ENCODE peak calls at places on chromosomes 11 and 22, in ten cellular contexts. One of them, this sample, is unnamed.

GRCh38 chr22:44102121-44102520 is 78.0 kb downstream of the PARVB start:
- DNase-seq in A549: no peak
- DNase-seq in IMR-90: no peak
- DNase-seq in tibial nerve: no peak
- DNase-seq in breast epithelium: no peak
- DNase-seq in ovary: no peak
- DNase-seq in NB4: no peak
- DNase-seq in suprapubic skin: no peak
- DNase-seq in testis: no peak
- DNase-seq in H54: no peak
- DNase-seq in this sample: no peak

GRCh38 chr11:17648528-17648927 is 70.8 kb upstream of the MYOD1 start:
- DNase-seq in A549: no peak
- DNase-seq in IMR-90: no peak
- DNase-seq in tibial nerve: no peak
- DNase-seq in breast epithelium: no peak
- DNase-seq in ovary: no peak
- DNase-seq in NB4: no peak
- DNase-seq in suprapubic skin: no peak
- DNase-seq in testis: no peak
- DNase-seq in H54: no peak
- DNase-seq in this sample: no peak

GRCh38 chr11:133948711-133949110 is 8.1 kb downstream of the IGSF9B start:
- DNase-seq in A549: no peak
- DNase-seq in IMR-90: no peak
- DNase-seq in tibial nerve: no peak
- DNase-seq in breast epithelium: no peak
- DNase-seq in ovary: no peak
- DNase-seq in NB4: no peak
- DNase-seq in suprapubic skin: no peak
- DNase-seq in testis: no peak
- DNase-seq in H54: no peak
- DNase-seq in this sample: no peak

GRCh38 chr22:23282986-23283385 is 102.7 kb downstream of the BCR start:
- DNase-seq in A549: no peak
- DNase-seq in IMR-90: no peak
- DNase-seq in tibial nerve: no peak
- DNase-seq in breast epithelium: no peak
- DNase-seq in ovary: no peak
- DNase-seq in NB4: no peak
- DNase-seq in suprapubic skin: no peak
- DNase-seq in testis: no peak
- DNase-seq in H54: no peak
- DNase-seq in this sample: no peak

GRCh38 chr11:103448966-103449365 is 339.7 kb downstream of the DYNC2H1 start:
- DNase-seq in A549: no peak
- DNase-seq in IMR-90: no peak
- DNase-seq in tibial nerve: no peak
- DNase-seq in breast epithelium: no peak
- DNase-seq in ovary: no peak
- DNase-seq in NB4: no peak
- DNase-seq in suprapubic skin: no peak
- DNase-seq in testis: no peak
- DNase-seq in H54: no peak
- DNase-seq in this sample: no peak

GRCh38 chr11:120527111-120527748 is 15.7 kb downstream of the GRIK4 start:
- DNase-seq in A549: no peak
- DNase-seq in IMR-90: peak; percentile 57
- DNase-seq in tibial nerve: no peak
- DNase-seq in breast epithelium: no peak
- DNase-seq in ovary: peak; percentile 74
- DNase-seq in NB4: no peak
- DNase-seq in suprapubic skin: no peak
- DNase-seq in testis: no peak
- DNase-seq in H54: no peak
- DNase-seq in this sample: no peak

GRCh38 chr22:38572065-38572464 is 2.1 kb upstream of the DMC1 start:
- DNase-seq in A549: peak; percentile 18
- DNase-seq in IMR-90: peak; percentile 62
- DNase-seq in tibial nerve: peak; percentile 62
- DNase-seq in breast epithelium: no peak
- DNase-seq in ovary: no peak
- DNase-seq in NB4: peak; percentile 64
- DNase-seq in suprapubic skin: no peak
- DNase-seq in testis: peak; percentile 61
- DNase-seq in H54: no peak
- DNase-seq in this sample: peak; percentile 76

GRCh38 chr11:59615132-59615636 is 390 bp downstream of the OSBP start:
- DNase-seq in A549: peak; percentile 28
- DNase-seq in IMR-90: no peak
- DNase-seq in tibial nerve: peak; percentile 9
- DNase-seq in breast epithelium: peak; percentile 62
- DNase-seq in ovary: peak; percentile 57
- DNase-seq in NB4: peak; percentile 43
- DNase-seq in suprapubic skin: peak; percentile 82
- DNase-seq in testis: peak; percentile 69
- DNase-seq in H54: no peak
- DNase-seq in this sample: peak; percentile 65

DNA sequence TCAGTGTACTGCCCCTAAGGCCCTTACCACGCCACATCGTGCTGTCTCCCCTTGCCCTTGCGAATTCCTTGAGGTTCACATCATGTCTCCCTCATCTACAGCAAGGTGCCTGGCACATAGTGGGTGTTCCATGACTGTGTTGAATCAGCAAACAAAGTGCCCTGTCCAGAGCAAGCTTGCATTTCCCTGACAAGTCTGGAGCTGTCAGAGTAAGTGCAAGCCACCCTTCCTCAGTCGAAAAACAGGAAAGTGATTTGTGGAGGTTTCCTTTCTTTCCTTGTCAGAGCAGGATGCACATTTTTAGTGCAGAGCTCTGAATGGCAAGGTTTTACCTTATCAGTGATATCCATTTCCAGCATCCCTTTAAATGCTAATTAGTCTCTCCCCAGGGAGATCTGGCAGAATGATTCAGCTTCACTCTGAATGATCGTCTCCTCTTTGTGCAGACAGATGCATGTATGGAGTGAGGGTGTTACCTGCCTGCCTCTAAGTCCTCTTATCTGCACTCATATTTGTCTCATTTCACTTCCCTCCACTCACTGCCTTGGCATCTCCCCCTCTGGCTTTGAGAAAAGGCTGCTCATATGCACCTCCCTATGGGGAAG is 331.2 kb downstream of the TMEM135 start:
- DNase-seq in A549: no peak
- DNase-seq in IMR-90: no peak
- DNase-seq in tibial nerve: no peak
- DNase-seq in breast epithelium: no peak
- DNase-seq in ovary: no peak
- DNase-seq in NB4: no peak
- DNase-seq in suprapubic skin: no peak
- DNase-seq in testis: no peak
- DNase-seq in H54: no peak
- DNase-seq in this sample: no peak
- TF ChIP-seq POLR2A in A549: no peak
- TF ChIP-seq POLR2A in IMR-90: no peak
- TF ChIP-seq POLR2A in tibial nerve: no peak
- TF ChIP-seq POLR2A in breast epithelium: no peak
- TF ChIP-seq POLR2A in ovary: no peak
- TF ChIP-seq POLR2A in NB4: no peak
- TF ChIP-seq POLR2A in suprapubic skin: no peak
- TF ChIP-seq POLR2A in testis: no peak
- TF ChIP-seq POLR2A in H54: no peak
- TF ChIP-seq POLR2A in this sample: no peak

GRCh38 chr11:66843776-66844495 is 695 bp downstream of the RCE1 start:
- DNase-seq in A549: no peak
- DNase-seq in IMR-90: no peak
- DNase-seq in tibial nerve: no peak
- DNase-seq in breast epithelium: no peak
- DNase-seq in ovary: no peak
- DNase-seq in NB4: no peak
- DNase-seq in suprapubic skin: peak; percentile 73
- DNase-seq in testis: no peak
- DNase-seq in H54: no peak
- DNase-seq in this sample: no peak

GRCh38 chr11:66842896-66843775 is at the start of gene RCE1:
- DNase-seq in A549: peak; percentile 78
- DNase-seq in IMR-90: peak; percentile 85
- DNase-seq in tibial nerve: peak; percentile 84
- DNase-seq in breast epithelium: peak; percentile 89
- DNase-seq in ovary: peak; percentile 91
- DNase-seq in NB4: peak; percentile 95
- DNase-seq in suprapubic skin: peak; percentile 90
- DNase-seq in testis: peak; percentile 93
- DNase-seq in H54: peak; percentile 77
- DNase-seq in this sample: peak; percentile 98

GRCh38 chr11:66842501-66842895 is 743 bp upstream of the RCE1 start:
- DNase-seq in A549: no peak
- DNase-seq in IMR-90: no peak
- DNase-seq in tibial nerve: no peak
- DNase-seq in breast epithelium: no peak
- DNase-seq in ovary: no peak
- DNase-seq in NB4: no peak
- DNase-seq in suprapubic skin: no peak
- DNase-seq in testis: peak; percentile 19
- DNase-seq in H54: no peak
- DNase-seq in this sample: no peak

GRCh38 chr11:66840317-66841091 is 2.7 kb upstream of the RCE1 start:
- DNase-seq in A549: no peak
- DNase-seq in IMR-90: no peak
- DNase-seq in tibial nerve: no peak
- DNase-seq in breast epithelium: no peak
- DNase-seq in ovary: no peak
- DNase-seq in NB4: peak; percentile 39
- DNase-seq in suprapubic skin: no peak
- DNase-seq in testis: no peak
- DNase-seq in H54: no peak
- DNase-seq in this sample: no peak

GRCh38 chr11:66841861-66842260 is 1.4 kb upstream of the RCE1 start:
- DNase-seq in A549: no peak
- DNase-seq in IMR-90: no peak
- DNase-seq in tibial nerve: no peak
- DNase-seq in breast epithelium: no peak
- DNase-seq in ovary: no peak
- DNase-seq in NB4: no peak
- DNase-seq in suprapubic skin: peak; percentile 59
- DNase-seq in testis: peak; percentile 14
- DNase-seq in H54: no peak
- DNase-seq in this sample: no peak
- TF ChIP-seq POLR2A in A549: no peak
- TF ChIP-seq POLR2A in IMR-90: no peak
- TF ChIP-seq POLR2A in tibial nerve: no peak
- TF ChIP-seq POLR2A in breast epithelium: no peak
- TF ChIP-seq POLR2A in ovary: no peak
- TF ChIP-seq POLR2A in NB4: no peak
- TF ChIP-seq POLR2A in suprapubic skin: no peak
- TF ChIP-seq POLR2A in testis: no peak
- TF ChIP-seq POLR2A in H54: no peak
- TF ChIP-seq POLR2A in this sample: no peak

DNA sequence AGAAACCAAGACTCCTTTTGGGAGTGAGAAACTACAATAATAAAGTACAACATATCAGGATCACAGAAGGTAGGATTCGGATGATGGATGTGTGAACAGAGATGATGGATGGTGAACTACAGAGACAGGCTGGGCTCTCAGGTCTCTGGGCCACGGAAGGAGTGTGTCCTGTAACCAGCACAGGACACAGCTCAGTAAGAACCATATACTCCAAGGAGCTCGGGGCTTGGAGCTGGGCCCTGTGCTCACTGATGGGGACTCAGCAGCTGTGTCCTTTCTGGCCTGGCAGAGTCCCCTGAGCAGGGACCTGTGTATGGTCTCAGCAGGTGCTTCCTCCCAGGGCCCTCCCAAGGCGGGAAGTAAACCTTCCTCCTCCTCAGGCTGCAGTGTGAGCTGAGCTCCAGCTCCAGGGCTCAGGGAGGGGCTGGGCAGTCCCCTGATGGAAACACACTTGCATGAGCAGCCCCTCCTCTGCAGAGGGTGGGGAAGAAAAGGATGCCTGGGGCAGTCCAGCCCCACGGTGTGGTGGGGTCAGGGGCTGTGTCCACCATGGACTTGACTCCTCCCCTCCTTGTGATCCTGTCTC is 39.8 kb upstream of the TOP3B start:
- DNase-seq in A549: no peak
- DNase-seq in IMR-90: no peak
- DNase-seq in tibial nerve: no peak
- DNase-seq in breast epithelium: no peak
- DNase-seq in ovary: no peak
- DNase-seq in NB4: no peak
- DNase-seq in suprapubic skin: no peak
- DNase-seq in testis: no peak
- DNase-seq in H54: no peak
- DNase-seq in this sample: no peak
- TF ChIP-seq POLR2A in A549: no peak
- TF ChIP-seq POLR2A in IMR-90: no peak
- TF ChIP-seq POLR2A in tibial nerve: no peak
- TF ChIP-seq POLR2A in breast epithelium: no peak
- TF ChIP-seq POLR2A in ovary: no peak
- TF ChIP-seq POLR2A in NB4: no peak
- TF ChIP-seq POLR2A in suprapubic skin: no peak
- TF ChIP-seq POLR2A in testis: no peak
- TF ChIP-seq POLR2A in H54: no peak
- TF ChIP-seq POLR2A in this sample: no peak

GRCh38 chr11:71474771-71475483 is 21.9 kb downstream of the NADSYN1 start:
- DNase-seq in A549: no peak
- DNase-seq in IMR-90: no peak
- DNase-seq in tibial nerve: no peak
- DNase-seq in breast epithelium: no peak
- DNase-seq in ovary: no peak
- DNase-seq in NB4: no peak
- DNase-seq in suprapubic skin: no peak
- DNase-seq in testis: no peak
- DNase-seq in H54: no peak
- DNase-seq in this sample: no peak

GRCh38 chr11:71472941-71473792 is 20.2 kb downstream of the NADSYN1 start:
- DNase-seq in A549: no peak
- DNase-seq in IMR-90: no peak
- DNase-seq in tibial nerve: no peak
- DNase-seq in breast epithelium: no peak
- DNase-seq in ovary: no peak
- DNase-seq in NB4: no peak
- DNase-seq in suprapubic skin: no peak
- DNase-seq in testis: no peak
- DNase-seq in H54: no peak
- DNase-seq in this sample: no peak

GRCh38 chr11:71474141-71474770 is 21.3 kb downstream of the NADSYN1 start:
- DNase-seq in A549: no peak
- DNase-seq in IMR-90: no peak
- DNase-seq in tibial nerve: no peak
- DNase-seq in breast epithelium: no peak
- DNase-seq in ovary: no peak
- DNase-seq in NB4: no peak
- DNase-seq in suprapubic skin: no peak
- DNase-seq in testis: no peak
- DNase-seq in H54: no peak
- DNase-seq in this sample: no peak

GRCh38 chr11:71472357-71472885 is 19.4 kb downstream of the NADSYN1 start:
- DNase-seq in A549: no peak
- DNase-seq in IMR-90: no peak
- DNase-seq in tibial nerve: no peak
- DNase-seq in breast epithelium: no peak
- DNase-seq in ovary: no peak
- DNase-seq in NB4: peak; percentile 33
- DNase-seq in suprapubic skin: peak; percentile 5
- DNase-seq in testis: no peak
- DNase-seq in H54: no peak
- DNase-seq in this sample: no peak

GRCh38 chr11:71473793-71474080 is 20.7 kb downstream of the NADSYN1 start:
- DNase-seq in A549: no peak
- DNase-seq in IMR-90: no peak
- DNase-seq in tibial nerve: no peak
- DNase-seq in breast epithelium: no peak
- DNase-seq in ovary: no peak
- DNase-seq in NB4: no peak
- DNase-seq in suprapubic skin: peak; percentile 32
- DNase-seq in testis: no peak
- DNase-seq in H54: no peak
- DNase-seq in this sample: no peak
- TF ChIP-seq POLR2A in A549: no peak
- TF ChIP-seq POLR2A in IMR-90: no peak
- TF ChIP-seq POLR2A in tibial nerve: no peak
- TF ChIP-seq POLR2A in breast epithelium: no peak
- TF ChIP-seq POLR2A in ovary: no peak
- TF ChIP-seq POLR2A in NB4: no peak
- TF ChIP-seq POLR2A in suprapubic skin: no peak
- TF ChIP-seq POLR2A in testis: no peak
- TF ChIP-seq POLR2A in H54: no peak
- TF ChIP-seq POLR2A in this sample: no peak

This sample was measured in erythroblast.